ENCODE peak calls at places on chromosomes 5 and 9, in six cellular contexts. One of them, this sample, is unnamed.

GRCh38 chr5:176817864-176818377 is 7.6 kb downstream of the UNC5A start:
- DNase-seq in GM12891: peak; percentile 58
- DNase-seq in K562: peak; percentile 57
- DNase-seq in GM12878: no peak
- DNase-seq in HepG2: no peak
- DNase-seq in H1: peak; percentile 79
- DNase-seq in this sample: no peak

GRCh38 chr9:36985061-36985768 is 48.9 kb downstream of the PAX5 start:
- DNase-seq in GM12891: no peak
- DNase-seq in K562: no peak
- DNase-seq in GM12878: no peak
- DNase-seq in HepG2: no peak
- DNase-seq in H1: no peak
- DNase-seq in this sample: no peak

GRCh38 chr9:76912631-76913275 is 6.8 kb upstream of the PRUNE2 start:
- DNase-seq in GM12891: no peak
- DNase-seq in K562: no peak
- DNase-seq in GM12878: no peak
- DNase-seq in HepG2: no peak
- DNase-seq in H1: no peak
- DNase-seq in this sample: no peak

GRCh38 chr5:161030219-161030618 is 178.2 kb upstream of the ATP10B start:
- DNase-seq in GM12891: no peak
- DNase-seq in K562: no peak
- DNase-seq in GM12878: no peak
- DNase-seq in HepG2: no peak
- DNase-seq in H1: no peak
- DNase-seq in this sample: no peak

GRCh38 chr5:170642066-170642735 is 138.4 kb downstream of the KCNIP1 start:
- DNase-seq in GM12891: no peak
- DNase-seq in K562: no peak
- DNase-seq in GM12878: no peak
- DNase-seq in HepG2: no peak
- DNase-seq in H1: no peak
- DNase-seq in this sample: no peak

GRCh38 chr5:150152636-150153462 is 2.8 kb downstream of the PDGFRB start:
- DNase-seq in GM12891: no peak
- DNase-seq in K562: no peak
- DNase-seq in GM12878: no peak
- DNase-seq in HepG2: no peak
- DNase-seq in H1: no peak
- DNase-seq in this sample: no peak

GRCh38 chr5:123119334-123119986 is 30.4 kb downstream of the PRDM6 start:
- DNase-seq in GM12891: no peak
- DNase-seq in K562: no peak
- DNase-seq in GM12878: no peak
- DNase-seq in HepG2: peak; percentile 17
- DNase-seq in H1: peak; percentile 68
- DNase-seq in this sample: no peak

GRCh38 chr5:76608833-76609232 is 14.4 kb downstream of the F2RL2 start:
- DNase-seq in GM12891: no peak
- DNase-seq in K562: no peak
- DNase-seq in GM12878: no peak
- DNase-seq in HepG2: no peak
- DNase-seq in H1: no peak
- DNase-seq in this sample: no peak

GRCh38 chr5:180315762-180316212 is 23.9 kb upstream of the MAPK9 start:
- DNase-seq in GM12891: peak; percentile 68
- DNase-seq in K562: peak; percentile 72
- DNase-seq in GM12878: no peak
- DNase-seq in HepG2: peak; percentile 38
- DNase-seq in H1: peak; percentile 93
- DNase-seq in this sample: peak; percentile 61

GRCh38 chr9:89425024-89425805 is 72.7 kb downstream of the SEMA4D start:
- DNase-seq in GM12891: no peak
- DNase-seq in K562: no peak
- DNase-seq in GM12878: no peak
- DNase-seq in HepG2: no peak
- DNase-seq in H1: no peak
- DNase-seq in this sample: no peak

GRCh38 chr9:99003308-99003707 is 59.6 kb downstream of the COL15A1 start:
- DNase-seq in GM12891: no peak
- DNase-seq in K562: no peak
- DNase-seq in GM12878: no peak
- DNase-seq in HepG2: no peak
- DNase-seq in H1: no peak
- DNase-seq in this sample: no peak

GRCh38 chr5:68958428-68958827 is 135.4 kb upstream of the SLC30A5 start:
- DNase-seq in GM12891: no peak
- DNase-seq in K562: no peak
- DNase-seq in GM12878: no peak
- DNase-seq in HepG2: no peak
- DNase-seq in H1: no peak
- DNase-seq in this sample: no peak

GRCh38 chr5:68960961-68961360 is 132.9 kb upstream of the SLC30A5 start:
- DNase-seq in GM12891: no peak
- DNase-seq in K562: no peak
- DNase-seq in GM12878: no peak
- DNase-seq in HepG2: no peak
- DNase-seq in H1: no peak
- DNase-seq in this sample: no peak

GRCh38 chr5:68962632-68963484 is 131.0 kb upstream of the SLC30A5 start:
- DNase-seq in GM12891: no peak
- DNase-seq in K562: peak; percentile 45
- DNase-seq in GM12878: no peak
- DNase-seq in HepG2: peak; percentile 46
- DNase-seq in H1: peak; percentile 71
- DNase-seq in this sample: no peak

GRCh38 chr5:68961762-68962161 is 132.1 kb upstream of the SLC30A5 start:
- DNase-seq in GM12891: no peak
- DNase-seq in K562: no peak
- DNase-seq in GM12878: no peak
- DNase-seq in HepG2: no peak
- DNase-seq in H1: no peak
- DNase-seq in this sample: no peak

DNA sequence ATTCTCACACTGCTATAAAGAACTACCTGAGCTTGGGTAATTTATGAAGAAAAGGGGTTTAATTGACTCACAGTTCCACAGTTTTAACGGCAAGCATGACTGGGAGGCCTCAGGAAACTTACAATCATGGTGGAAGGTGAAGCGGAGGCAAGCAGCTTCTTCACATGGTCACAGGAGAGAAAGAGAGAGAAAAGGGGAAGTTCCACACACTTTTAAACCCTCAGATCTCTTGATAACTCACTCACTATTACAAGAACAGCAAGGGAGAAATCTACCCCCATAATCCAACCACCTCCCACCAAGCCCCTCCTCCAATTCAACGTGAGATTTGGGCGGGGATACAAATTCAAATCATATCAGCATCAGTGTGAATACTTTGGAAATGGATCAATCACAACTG is 133.3 kb upstream of the SLC30A5 start:
- DNase-seq in GM12891: no peak
- DNase-seq in K562: no peak
- DNase-seq in GM12878: no peak
- DNase-seq in HepG2: no peak
- DNase-seq in H1: no peak
- DNase-seq in this sample: no peak
- TF ChIP-seq TAF1 in GM12891: no peak
- TF ChIP-seq TAF1 in K562: no peak
- TF ChIP-seq TAF1 in GM12878: no peak
- TF ChIP-seq TAF1 in HepG2: no peak
- TF ChIP-seq TAF1 in H1: no peak
- TF ChIP-seq TAF1 in this sample: no peak

GRCh38 chr9:21326526-21327139 is 8.6 kb downstream of the KLHL9 start:
- DNase-seq in GM12891: peak; percentile 12
- DNase-seq in K562: no peak
- DNase-seq in GM12878: peak; percentile 32
- DNase-seq in HepG2: peak; percentile 39
- DNase-seq in H1: no peak
- DNase-seq in this sample: no peak
- TF ChIP-seq POLR2A in GM12891: no peak
- TF ChIP-seq POLR2A in K562: no peak
- TF ChIP-seq POLR2A in GM12878: no peak
- TF ChIP-seq POLR2A in HepG2: no peak
- TF ChIP-seq POLR2A in H1: no peak
- TF ChIP-seq POLR2A in this sample: no peak

DNA sequence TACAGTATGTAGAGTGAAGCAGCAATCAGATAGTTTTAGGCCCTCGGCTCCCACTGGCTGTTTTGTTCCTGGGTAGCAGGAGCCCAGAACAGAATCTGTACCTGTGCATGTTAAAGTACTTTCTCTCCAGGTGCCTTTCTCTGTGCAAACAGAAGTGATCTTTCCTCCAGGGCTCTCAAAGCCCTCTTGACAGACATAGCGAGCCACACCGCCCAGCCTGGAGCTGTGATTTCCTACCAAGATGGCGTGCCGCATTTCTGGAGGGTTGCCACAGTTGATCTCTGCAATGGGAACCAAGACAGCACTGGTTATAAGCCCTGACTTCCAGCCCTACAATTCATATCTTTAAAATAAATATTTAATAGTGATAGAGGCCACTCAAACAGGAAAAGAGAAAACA is 50.9 kb downstream of the SUSD1 start:
- DNase-seq in GM12891: no peak
- DNase-seq in K562: no peak
- DNase-seq in GM12878: no peak
- DNase-seq in HepG2: no peak
- DNase-seq in H1: no peak
- DNase-seq in this sample: no peak
- TF ChIP-seq TAF1 in GM12891: no peak
- TF ChIP-seq TAF1 in K562: no peak
- TF ChIP-seq TAF1 in GM12878: no peak
- TF ChIP-seq TAF1 in HepG2: no peak
- TF ChIP-seq TAF1 in H1: no peak
- TF ChIP-seq TAF1 in this sample: no peak

DNA sequence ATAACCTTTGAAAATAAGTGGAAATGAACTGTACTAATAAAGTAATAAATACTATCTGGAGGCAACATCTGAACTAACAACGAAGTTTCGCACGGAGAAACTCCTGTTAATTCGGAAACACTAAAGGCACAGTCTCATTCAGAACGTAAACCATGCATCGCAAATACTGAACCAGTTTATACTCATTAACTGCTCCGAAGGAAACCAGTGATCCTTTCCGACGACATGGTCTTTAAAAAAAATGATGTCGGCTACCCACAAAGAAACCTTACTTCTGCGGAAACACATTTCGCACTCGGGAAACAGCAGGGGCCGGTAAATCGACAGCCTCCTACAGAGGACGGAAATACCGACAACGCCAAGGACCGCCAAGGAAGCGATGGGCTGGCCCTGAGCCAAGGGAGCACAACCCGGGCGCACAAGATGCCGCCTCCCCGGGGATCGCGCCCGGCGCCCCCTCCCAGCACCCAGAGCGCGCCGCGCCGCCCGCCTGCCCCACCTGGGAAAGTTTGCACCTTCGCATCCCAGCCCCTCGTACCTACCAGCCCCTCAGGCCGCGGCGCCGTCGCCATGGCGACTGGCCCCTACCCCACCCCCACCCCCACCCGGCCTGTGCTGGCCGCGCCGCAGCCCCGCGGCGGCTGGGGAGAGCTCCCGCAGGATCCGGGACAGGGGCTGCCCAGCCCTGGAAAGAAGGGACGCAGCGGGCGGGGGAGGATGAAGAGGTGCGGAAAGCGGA is 732 bp downstream of the PRKAA1 start:
- DNase-seq in GM12891: no peak
- DNase-seq in K562: peak; percentile 83
- DNase-seq in GM12878: peak; percentile 16
- DNase-seq in HepG2: no peak
- DNase-seq in H1: peak; percentile 82
- DNase-seq in this sample: peak; percentile 24
- TF ChIP-seq POLR2A in GM12891: no peak
- TF ChIP-seq POLR2A in K562: no peak
- TF ChIP-seq POLR2A in GM12878: no peak
- TF ChIP-seq POLR2A in HepG2: no peak
- TF ChIP-seq POLR2A in H1: no peak
- TF ChIP-seq POLR2A in this sample: no peak

GRCh38 chr5:68739752-68740151 is 354.1 kb upstream of the SLC30A5 start:
- DNase-seq in GM12891: no peak
- DNase-seq in K562: no peak
- DNase-seq in GM12878: peak; percentile 28
- DNase-seq in HepG2: no peak
- DNase-seq in H1: no peak
- DNase-seq in this sample: no peak

GRCh38 chr5:68744196-68744595 is 349.6 kb upstream of the SLC30A5 start:
- DNase-seq in GM12891: no peak
- DNase-seq in K562: no peak
- DNase-seq in GM12878: no peak
- DNase-seq in HepG2: no peak
- DNase-seq in H1: no peak
- DNase-seq in this sample: no peak

GRCh38 chr5:68738236-68738635 is 355.6 kb upstream of the SLC30A5 start:
- DNase-seq in GM12891: no peak
- DNase-seq in K562: no peak
- DNase-seq in GM12878: no peak
- DNase-seq in HepG2: no peak
- DNase-seq in H1: no peak
- DNase-seq in this sample: no peak

GRCh38 chr5:68738841-68739240 is 355.0 kb upstream of the SLC30A5 start:
- DNase-seq in GM12891: no peak
- DNase-seq in K562: no peak
- DNase-seq in GM12878: no peak
- DNase-seq in HepG2: no peak
- DNase-seq in H1: no peak
- DNase-seq in this sample: no peak

GRCh38 chr5:68740204-68740910 is 353.5 kb upstream of the SLC30A5 start:
- DNase-seq in GM12891: no peak
- DNase-seq in K562: no peak
- DNase-seq in GM12878: peak; percentile 33
- DNase-seq in HepG2: no peak
- DNase-seq in H1: no peak
- DNase-seq in this sample: no peak
- TF ChIP-seq TAF1 in GM12891: no peak
- TF ChIP-seq TAF1 in K562: no peak
- TF ChIP-seq TAF1 in GM12878: no peak
- TF ChIP-seq TAF1 in HepG2: no peak
- TF ChIP-seq TAF1 in H1: no peak
- TF ChIP-seq TAF1 in this sample: no peak

DNA sequence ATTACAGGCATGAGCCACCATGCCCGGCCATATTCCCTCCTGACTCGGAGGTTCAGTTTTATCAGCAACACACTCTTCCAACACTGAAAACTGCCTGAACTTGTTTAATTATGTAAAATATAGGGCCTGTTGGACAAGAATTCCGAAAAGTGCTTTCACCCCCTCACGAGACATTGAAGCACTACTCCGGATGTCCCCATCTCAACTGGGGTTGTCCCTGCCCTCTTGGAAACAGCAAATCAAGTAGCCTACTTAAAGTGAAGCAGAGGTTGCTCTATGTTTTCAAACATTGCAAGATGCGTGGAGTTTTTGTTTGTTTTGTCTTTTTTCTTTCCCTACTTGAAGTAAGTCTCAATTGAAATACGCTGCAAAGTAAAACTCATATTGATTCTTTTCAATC is 7.6 kb downstream of the PTGER4 start:
- DNase-seq in GM12891: no peak
- DNase-seq in K562: no peak
- DNase-seq in GM12878: no peak
- DNase-seq in HepG2: no peak
- DNase-seq in H1: no peak
- DNase-seq in this sample: no peak
- TF ChIP-seq POLR2A in GM12891: no peak
- TF ChIP-seq POLR2A in K562: no peak
- TF ChIP-seq POLR2A in GM12878: no peak
- TF ChIP-seq POLR2A in HepG2: no peak
- TF ChIP-seq POLR2A in H1: no peak
- TF ChIP-seq POLR2A in this sample: no peak

This sample was measured in GM12892.